ENCODE peak calls at places on chromosome 10, in six cellular contexts. P is left lung, C is iPS DF 6.9, X is mammary epithelial cell, U is Caco-2, S is esophagus squamous epithelium. D is an unnamed sample. For H3K4me1, the result is how much of the 10 kb centered on the place peaks cover.

GRCh38 chr10:9160275-9160674 is 1105.8 kb downstream of the GATA3 start:
- DNase-seq in P (no peak), C (no peak), X (no peak), U (no peak), S (no peak), D (no peak)

GRCh38 chr10:73641272-73642060 is at the start of gene MYOZ1:
- DNase-seq in P (no peak), C (no peak), X (peak), U (no peak), S (no peak), D (no peak)

GRCh38 chr10:90227259-90227658 is 525.9 kb downstream of the KIF20B start:
- DNase-seq in P (no peak), C (no peak), X (peak), U (no peak), S (no peak), D (peak)

GRCh38 chr10:97889461-97890265 is 40.0 kb downstream of the GOLGA7B start:
- DNase-seq in P (peak), C (no peak), X (peak), U (no peak), S (no peak), D (peak)

GRCh38 chr10:74081192-74081803 is 69.3 kb downstream of the AP3M1 start:
- DNase-seq in P (no peak), C (peak), X (peak), U (peak), S (no peak), D (peak)

GRCh38 chr10:26911811-26912461 is 51.2 kb upstream of the ABI1 start:
- DNase-seq in P (no peak), C (no peak), X (no peak), U (no peak), S (no peak), D (no peak)

GRCh38 chr10:117246997-117247667 is 6.2 kb downstream of the SLC18A2 start:
- DNase-seq in P (no peak), C (no peak), X (no peak), U (no peak), S (no peak), D (no peak)

GRCh38 chr10:28263136-28263857 is 39.6 kb downstream of the MPP7 start:
- DNase-seq in P (no peak), C (no peak), X (no peak), U (peak), S (no peak), D (no peak)

GRCh38 chr10:49165940-49166803 is 22.0 kb downstream of the TMEM273 start:
- DNase-seq in P (no peak), C (no peak), X (no peak), U (no peak), S (no peak), D (no peak)

GRCh38 chr10:3902054-3902808 is 117.2 kb upstream of the KLF6 start:
- DNase-seq in P (no peak), C (no peak), X (no peak), U (no peak), S (no peak), D (no peak)

GRCh38 chr10:118870467-118871243 is 115.9 kb upstream of the CACUL1 start:
- DNase-seq in P (no peak), C (no peak), X (peak), U (peak), S (no peak), D (peak)

GRCh38 chr10:28778524-28778923 is 101.2 kb downstream of the BAMBI start:
- DNase-seq in P (no peak), C (no peak), X (no peak), U (no peak), S (no peak), D (no peak)

GRCh38 chr10:77732213-77733003 is 94.8 kb upstream of the KCNMA1 start:
- DNase-seq in P (peak), C (no peak), X (no peak), U (no peak), S (no peak), D (no peak)

GRCh38 chr10:29612657-29613056 is 22.1 kb downstream of the SVIL start:
- DNase-seq in P (no peak), C (no peak), X (no peak), U (no peak), S (no peak), D (no peak)

GRCh38 chr10:103154464-103155299 is 38.4 kb downstream of the NT5C2 start:
- DNase-seq in P (no peak), C (no peak), X (no peak), U (no peak), S (no peak), D (no peak)

GRCh38 chr10:47264797-47265281 is 35.2 kb upstream of the GDF10 start:
- DNase-seq in P (no peak), C (no peak), X (no peak), U (no peak), S (no peak), D (no peak)

GRCh38 chr10:129725011-129725410 is 239.1 kb downstream of the EBF3 start:
- DNase-seq in P (no peak), C (no peak), X (no peak), U (no peak), S (no peak), D (no peak)

GRCh38 chr10:15236340-15236739 is 67.8 kb upstream of the NMT2 start:
- DNase-seq in P (no peak), C (no peak), X (no peak), U (no peak), S (no peak), D (no peak)

GRCh38 chr10:15244635-15245197 is 76.2 kb upstream of the NMT2 start:
- DNase-seq in P (no peak), C (no peak), X (no peak), U (no peak), S (no peak), D (no peak)

GRCh38 chr10:15237351-15237750 is 68.9 kb upstream of the NMT2 start:
- DNase-seq in P (no peak), C (no peak), X (peak), U (no peak), S (no peak), D (no peak)

GRCh38 chr10:15238553-15239335 is 70.3 kb upstream of the NMT2 start:
- DNase-seq in P (no peak), C (no peak), X (no peak), U (no peak), S (no peak), D (no peak)
- H3K4me3 ChIP-seq in P (no peak), C (no peak), X (no peak), U (no peak), S (no peak), D (no peak)

GRCh38 chr10:123018531-123018930 is 9.7 kb downstream of the ACADSB start:
- DNase-seq in P (no peak), C (no peak), X (no peak), U (no peak), S (no peak), D (no peak)
- H3K4me1 ChIP-seq in P (under half), C (under half), X (under half), U (under half), S (under half), D (under half)

GRCh38 chr10:120403109-120403508 is 53.9 kb upstream of the PLPP4 start:
- DNase-seq in P (no peak), C (no peak), X (no peak), U (no peak), S (no peak), D (no peak)

GRCh38 chr10:120409816-120410215 is 47.2 kb upstream of the PLPP4 start:
- DNase-seq in P (no peak), C (no peak), X (no peak), U (no peak), S (no peak), D (no peak)

GRCh38 chr10:120400601-120401000 is 56.4 kb upstream of the PLPP4 start:
- DNase-seq in P (no peak), C (no peak), X (no peak), U (no peak), S (no peak), D (no peak)

GRCh38 chr10:120402358-120402757 is 54.7 kb upstream of the PLPP4 start:
- DNase-seq in P (no peak), C (no peak), X (no peak), U (no peak), S (no peak), D (no peak)

DNA sequence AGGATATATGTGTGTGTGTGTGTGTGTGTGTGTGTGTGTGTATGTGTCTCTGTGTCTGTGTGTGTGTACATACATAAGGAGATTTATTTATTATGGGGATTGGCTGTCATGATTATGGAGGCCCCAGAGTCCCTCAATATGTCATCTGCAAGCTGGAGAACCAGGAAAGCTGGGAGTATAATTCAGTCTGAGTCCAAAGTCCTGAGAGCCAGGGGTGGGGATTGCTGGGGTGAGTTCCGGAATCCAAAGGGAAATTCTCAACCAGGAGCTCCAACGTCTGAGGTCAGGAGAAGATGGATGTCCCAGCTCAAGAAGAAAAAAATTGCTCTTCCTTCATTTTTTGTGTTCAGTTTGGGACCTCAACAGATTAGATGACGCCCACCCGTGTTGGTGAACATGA is 50.6 kb upstream of the PLPP4 start:
- DNase-seq in P (no peak), C (no peak), X (no peak), U (no peak), S (no peak), D (no peak)
- H3K4me3 ChIP-seq in P (no peak), C (no peak), X (no peak), U (no peak), S (no peak), D (no peak)

GRCh38 chr10:121891103-121891502 is 36.7 kb downstream of the ATE1 start:
- DNase-seq in P (no peak), C (peak), X (no peak), U (no peak), S (no peak), D (no peak)

GRCh38 chr10:121886181-121886580 is 41.6 kb downstream of the ATE1 start:
- DNase-seq in P (no peak), C (no peak), X (no peak), U (no peak), S (no peak), D (no peak)

GRCh38 chr10:121886997-121887622 is 40.7 kb downstream of the ATE1 start:
- DNase-seq in P (no peak), C (peak), X (peak), U (peak), S (no peak), D (no peak)

DNA sequence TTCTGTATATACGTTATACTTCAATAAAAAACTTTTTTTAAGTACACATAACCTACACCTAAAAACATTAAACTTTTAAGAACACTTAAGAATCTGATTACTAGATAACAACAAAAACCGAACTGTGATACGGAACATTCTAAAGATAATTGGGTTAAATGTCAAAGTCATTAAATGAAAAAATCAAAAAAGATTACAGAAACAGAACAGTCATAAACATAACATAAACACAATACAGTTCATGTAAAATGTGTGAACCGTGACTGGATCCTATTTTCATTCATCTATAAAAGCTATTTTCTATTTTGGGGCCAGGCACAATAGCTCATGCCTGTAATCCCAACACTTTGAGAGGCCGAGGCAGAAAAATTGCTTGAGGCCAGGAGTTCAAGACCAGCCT is 38.6 kb downstream of the ATE1 start:
- DNase-seq in P (no peak), C (no peak), X (no peak), U (no peak), S (no peak), D (no peak)
- H3K4me1 ChIP-seq in P (under half), C (under half), X (under half), U (under half), S (under half), D (under half)

GRCh38 chr10:120599202-120599724 is 142.2 kb downstream of the PLPP4 start:
- DNase-seq in P (no peak), C (no peak), X (no peak), U (no peak), S (no peak), D (no peak)

GRCh38 chr10:120600871-120601644 is 144.0 kb downstream of the PLPP4 start:
- DNase-seq in P (no peak), C (no peak), X (peak), U (no peak), S (no peak), D (no peak)

GRCh38 chr10:120597902-120598301 is 140.9 kb downstream of the PLPP4 start:
- DNase-seq in P (no peak), C (no peak), X (no peak), U (no peak), S (no peak), D (no peak)

GRCh38 chr10:120601999-120602398 is 145.0 kb downstream of the PLPP4 start:
- DNase-seq in P (no peak), C (no peak), X (no peak), U (no peak), S (no peak), D (no peak)

DNA sequence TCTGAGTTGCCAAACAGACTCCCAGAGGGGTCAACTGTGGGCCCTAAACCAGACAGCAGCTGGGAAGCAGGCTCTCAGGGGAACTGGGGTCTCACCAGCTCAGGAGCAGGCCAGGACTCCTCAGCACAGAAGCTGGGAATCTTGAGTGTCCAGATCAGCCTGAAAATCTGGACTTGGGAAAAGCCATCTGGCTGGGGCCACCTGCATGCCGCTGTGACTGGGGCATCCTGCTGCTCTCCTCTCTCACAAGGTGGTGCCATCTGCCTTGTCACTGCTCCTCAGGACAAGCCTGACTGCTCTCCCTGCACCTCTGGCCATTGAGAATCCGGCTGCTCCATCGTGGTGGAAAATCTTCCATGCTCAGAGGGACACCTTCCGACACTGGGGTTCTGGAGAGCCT is 141.3 kb downstream of the PLPP4 start:
- DNase-seq in P (no peak), C (no peak), X (no peak), U (peak), S (no peak), D (no peak)
- H3K4me3 ChIP-seq in P (no peak), C (no peak), X (no peak), U (no peak), S (no peak), D (no peak)

D was measured in SJSA1.